ENCODE peak calls at places on chromosomes 7 and 10, in ten cellular contexts. J is prostate gland; I is WERI-Rb-1; H is left lung; L is brain microvascular endothelial cell; R is CD8-positive, alpha-beta T cell; X is Panc1; C is K562; W is neural progenitor cell; N is A549. F is an unnamed sample.

GRCh38 chr10:78320416-78320815 is 286.8 kb downstream of the RPS24 start:
- DNase-seq in J (no peak), I (no peak), H (no peak), L (no peak), R (no peak), X (no peak), C (no peak), W (no peak), N (no peak), F (no peak)

GRCh38 chr10:36068542-36068941 is 426.4 kb upstream of the FZD8 start:
- DNase-seq in J (no peak), I (no peak), H (no peak), L (no peak), R (no peak), X (no peak), C (no peak), W (no peak), N (no peak), F (no peak)

GRCh38 chr10:95841711-95842498 is 65.9 kb upstream of the CC2D2B start:
- DNase-seq in J (peak; percentile 50), I (peak; percentile 57), H (no peak), L (peak; percentile 74), R (no peak), X (no peak), C (peak; percentile 66), W (peak; percentile 74), N (peak; percentile 35), F (no peak)

GRCh38 chr7:112262804-112263203 is 56.3 kb downstream of the ZNF277 start:
- DNase-seq in J (no peak), I (no peak), H (no peak), L (no peak), R (no peak), X (no peak), C (no peak), W (no peak), N (no peak), F (no peak)

GRCh38 chr10:59808896-59809643 is 55.8 kb upstream of the MRLN start:
- DNase-seq in J (peak; percentile 64), I (peak; percentile 87), H (peak; percentile 70), L (peak; percentile 72), R (peak; percentile 4), X (peak; percentile 50), C (peak; percentile 85), W (peak; percentile 72), N (peak; percentile 51), F (no peak)

GRCh38 chr7:28487487-28487886 is 75.2 kb downstream of the CREB5 start:
- DNase-seq in J (no peak), I (no peak), H (no peak), L (no peak), R (no peak), X (no peak), C (no peak), W (no peak), N (no peak), F (no peak)

GRCh38 chr7:94367940-94368339 is 26.8 kb upstream of the COL1A2 start:
- DNase-seq in J (no peak), I (no peak), H (no peak), L (peak; percentile 50), R (no peak), X (no peak), C (no peak), W (no peak), N (no peak), F (no peak)

GRCh38 chr7:105024734-105025133 is 10.7 kb downstream of the KMT2E start:
- DNase-seq in J (no peak), I (no peak), H (no peak), L (no peak), R (no peak), X (no peak), C (no peak), W (no peak), N (no peak), F (no peak)

GRCh38 chr10:126640391-126640790 is 30.1 kb downstream of the C10orf90 start:
- DNase-seq in J (no peak), I (no peak), H (no peak), L (no peak), R (no peak), X (no peak), C (no peak), W (no peak), N (no peak), F (no peak)

GRCh38 chr10:103429647-103430046 is 22.5 kb downstream of the CALHM2 start:
- DNase-seq in J (no peak), I (no peak), H (no peak), L (no peak), R (no peak), X (no peak), C (no peak), W (no peak), N (no peak), F (no peak)

GRCh38 chr7:139895141-139895829 is 66.2 kb downstream of the TBXAS1 start:
- DNase-seq in J (no peak), I (peak; percentile 55), H (no peak), L (no peak), R (no peak), X (no peak), C (no peak), W (no peak), N (no peak), F (no peak)

GRCh38 chr7:46135561-46135960 is 214.5 kb upstream of the IGFBP3 start:
- DNase-seq in J (no peak), I (no peak), H (no peak), L (no peak), R (no peak), X (no peak), C (no peak), W (no peak), N (no peak), F (no peak)

DNA sequence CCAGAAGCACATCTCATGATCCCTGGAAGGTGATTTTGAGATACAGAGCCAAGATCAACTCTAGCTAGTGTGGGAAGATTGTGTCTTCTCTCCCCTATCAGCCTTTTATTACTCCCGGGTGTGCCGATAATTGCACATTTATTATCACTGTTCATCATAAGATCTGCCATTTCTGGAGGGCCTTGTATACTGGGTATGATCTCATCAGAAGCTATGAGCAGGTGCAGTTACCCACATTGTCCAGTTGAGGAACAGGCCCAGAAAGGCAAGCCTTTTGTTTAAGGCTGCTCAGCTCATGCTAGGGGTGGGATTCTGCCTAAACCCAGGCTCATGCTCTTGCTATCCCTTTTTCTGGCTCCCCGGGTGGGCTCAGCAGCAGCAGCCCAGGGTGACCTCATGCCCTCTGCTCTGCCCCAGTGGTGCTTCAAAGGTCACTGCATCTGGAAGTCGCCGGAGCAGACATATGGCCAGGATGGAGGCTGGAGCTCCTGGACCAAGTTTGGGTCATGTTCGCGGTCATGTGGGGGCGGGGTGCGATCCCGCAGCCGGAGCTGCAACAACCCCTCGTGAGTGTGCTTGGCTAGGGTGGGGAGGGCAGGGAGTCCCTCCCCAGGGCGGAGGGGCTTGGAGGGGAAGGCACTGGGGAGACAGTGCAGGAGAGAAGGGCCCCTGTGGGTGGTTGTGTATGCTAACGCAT is 46.6 kb downstream of the TBATA start:
- DNase-seq in J (no peak), I (no peak), H (no peak), L (no peak), R (no peak), X (no peak), C (peak; percentile 47), W (no peak), N (peak; percentile 39), F (no peak)
- H3K27ac ChIP-seq in J (no peak overlapping the region), I (no peak overlapping the region), H (no peak overlapping the region), L (no peak overlapping the region), R (no peak overlapping the region), X (no peak overlapping the region), C (no peak overlapping the region), W (no peak overlapping the region), N (no peak overlapping the region), F (no peak overlapping the region)

DNA sequence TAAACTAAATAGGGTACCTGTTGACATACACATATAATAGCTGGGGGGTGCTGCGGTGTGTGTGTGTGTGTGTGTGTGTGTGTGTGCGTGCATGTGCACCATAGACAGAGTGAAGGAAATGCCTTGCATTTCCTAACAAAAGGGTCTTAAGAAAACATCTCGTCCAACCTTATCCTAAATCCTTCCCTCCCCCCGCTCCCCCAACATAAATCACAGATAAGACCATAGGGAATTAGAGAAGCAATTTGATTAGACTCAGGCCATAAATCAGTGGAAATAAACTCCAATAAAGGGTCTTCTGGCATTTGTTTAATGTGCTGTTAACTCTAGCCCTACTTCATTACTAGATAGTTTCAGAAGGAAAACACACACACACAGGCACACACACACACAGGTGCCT is 148.5 kb downstream of the PPP1R17 start:
- DNase-seq in J (no peak), I (peak; percentile 54), H (no peak), L (no peak), R (no peak), X (no peak), C (no peak), W (no peak), N (no peak), F (no peak)
- H3K4me3 ChIP-seq in J (no peak overlapping the region), I (no peak overlapping the region), H (no peak overlapping the region), L (no peak overlapping the region), R (no peak overlapping the region), X (no peak overlapping the region), C (no peak overlapping the region), W (no peak overlapping the region), N (no peak overlapping the region), F (no peak overlapping the region)

GRCh38 chr7:143975617-143976016 is 21.0 kb downstream of the OR2F1 start:
- DNase-seq in J (no peak), I (peak; percentile 24), H (no peak), L (no peak), R (no peak), X (no peak), C (peak; percentile 60), W (peak; percentile 40), N (peak; percentile 9), F (no peak)
- TF ChIP-seq CTCF in J (no peak), I (peak; percentile 42), H (no peak), L (peak; percentile 32), R (no peak), X (no peak), C (peak; percentile 54), W (peak; percentile 29), N (no peak), F (no peak)

GRCh38 chr10:19518632-19519031 is 297.6 kb upstream of the PLXDC2 start:
- DNase-seq in J (no peak), I (no peak), H (no peak), L (no peak), R (no peak), X (no peak), C (no peak), W (no peak), N (no peak), F (no peak)
- H3K27ac ChIP-seq in J (no peak overlapping the region), I (no peak overlapping the region), H (no peak overlapping the region), L (no peak overlapping the region), R (no peak overlapping the region), X (no peak overlapping the region), C (no peak overlapping the region), W (no peak overlapping the region), N (no peak overlapping the region), F (no peak overlapping the region)